ENCODE peak calls at places on chromosome 20, in five cellular contexts. A is stomach; V is naive thymus-derived CD4-positive, alpha-beta T cell; S is ascending aorta; L is left lung. M is an unnamed sample.

GRCh38 chr20:51446656-51447055 is 95.9 kb downstream of the NFATC2 start:
- DNase-seq in S (no peak), V (no peak), L (no peak), A (no peak), M (no peak)

GRCh38 chr20:23145281-23145700 is 59.2 kb upstream of the CD93 start:
- DNase-seq in A (no peak), S (peak; percentile 70), V (no peak), L (no peak), M (no peak)

GRCh38 chr20:41476013-41476441 is 109.4 kb upstream of the EMILIN3 start:
- DNase-seq in V (no peak), A (peak; percentile 45), L (no peak), S (no peak), M (no peak)

GRCh38 chr20:7841967-7842301 is 98.3 kb downstream of the HAO1 start:
- DNase-seq in L (no peak), V (no peak), S (no peak), A (no peak), M (no peak)

GRCh38 chr20:31866221-31866620 is 4.1 kb downstream of the DUSP15 start:
- DNase-seq in A (no peak), S (no peak), V (no peak), L (no peak), M (no peak)

GRCh38 chr20:35473684-35474083 is 18.3 kb downstream of the CEP250 start:
- DNase-seq in L (no peak), V (no peak), S (no peak), A (no peak), M (no peak)

GRCh38 chr20:23047738-23048214 is 1.7 kb downstream of the THBD start:
- DNase-seq in A (peak; percentile 46), L (peak; percentile 89), S (no peak), V (no peak), M (no peak)

GRCh38 chr20:4875578-4876067 is 125.7 kb downstream of the SLC23A2 start:
- DNase-seq in A (no peak), V (no peak), S (no peak), L (no peak), M (no peak)

GRCh38 chr20:63409834-63410435 is 48.8 kb upstream of the CHRNA4 start:
- DNase-seq in S (no peak), A (no peak), L (no peak), V (no peak), M (no peak)

GRCh38 chr20:17460119-17460518 is 71.1 kb downstream of the BFSP1 start:
- DNase-seq in V (no peak), S (no peak), A (no peak), L (no peak), M (no peak)

GRCh38 chr20:13800728-13801134 is 15.9 kb downstream of the NDUFAF5 start:
- DNase-seq in A (peak; percentile 88), L (no peak), S (no peak), V (no peak), M (peak; percentile 77)

GRCh38 chr20:13685623-13686022 is 46.9 kb upstream of the TASP1 start:
- DNase-seq in A (no peak), L (no peak), S (no peak), V (no peak), M (no peak)

GRCh38 chr20:39429716-39430115 is 467.6 kb downstream of the DHX35 start:
- DNase-seq in V (no peak), L (no peak), A (no peak), S (no peak), M (no peak)

GRCh38 chr20:17822039-17822438 is 122.3 kb downstream of the BANF2 start:
- DNase-seq in S (no peak), V (no peak), A (peak; percentile 70), L (no peak), M (peak; percentile 36)

GRCh38 chr20:30513050-30513628 is 744.3 kb upstream of the DEFB115 start:
- DNase-seq in A (no peak), S (no peak), V (no peak), L (no peak), M (no peak)

GRCh38 chr20:8375898-8376297 is 243.8 kb downstream of the PLCB1 start:
- DNase-seq in A (no peak), S (no peak), L (no peak), V (no peak), M (no peak)

GRCh38 chr20:34088871-34089479 is 23.1 kb downstream of the EIF2S2 start:
- DNase-seq in V (no peak), A (no peak), L (no peak), S (no peak), M (no peak)

GRCh38 chr20:23235173-23236027 is 115.2 kb upstream of the NXT1 start:
- DNase-seq in L (peak; percentile 89), V (no peak), S (no peak), A (peak; percentile 66), M (no peak)

GRCh38 chr20:2713285-2713684 is 20.7 kb downstream of the EBF4 start:
- DNase-seq in S (no peak), A (no peak), V (peak; percentile 57), L (no peak), M (no peak)

GRCh38 chr20:4488407-4489339 is 233.0 kb upstream of the PRND start:
- DNase-seq in S (no peak), L (no peak), A (no peak), V (no peak), M (no peak)

GRCh38 chr20:32629813-32630212 is 43.9 kb downstream of the C20orf203 start:
- DNase-seq in S (no peak), V (no peak), A (no peak), L (no peak), M (no peak)

GRCh38 chr20:50911030-50911429 is 20.2 kb downstream of the ADNP start:
- DNase-seq in A (no peak), S (no peak), L (no peak), V (no peak), M (no peak)

GRCh38 chr20:63357921-63358905 is 2.9 kb downstream of the CHRNA4 start:
- DNase-seq in V (no peak), S (no peak), L (peak; percentile 67), A (peak; percentile 69), M (no peak)

GRCh38 chr20:17969276-17969883 is 562 bp downstream of the MGME1 start:
- DNase-seq in L (no peak), S (no peak), V (no peak), A (peak; percentile 52), M (no peak)

GRCh38 chr20:63580796-63581461 is 6.9 kb upstream of the HELZ2 start:
- DNase-seq in V (peak; percentile 82), A (peak; percentile 53), L (no peak), S (no peak), M (peak; percentile 80)

DNA sequence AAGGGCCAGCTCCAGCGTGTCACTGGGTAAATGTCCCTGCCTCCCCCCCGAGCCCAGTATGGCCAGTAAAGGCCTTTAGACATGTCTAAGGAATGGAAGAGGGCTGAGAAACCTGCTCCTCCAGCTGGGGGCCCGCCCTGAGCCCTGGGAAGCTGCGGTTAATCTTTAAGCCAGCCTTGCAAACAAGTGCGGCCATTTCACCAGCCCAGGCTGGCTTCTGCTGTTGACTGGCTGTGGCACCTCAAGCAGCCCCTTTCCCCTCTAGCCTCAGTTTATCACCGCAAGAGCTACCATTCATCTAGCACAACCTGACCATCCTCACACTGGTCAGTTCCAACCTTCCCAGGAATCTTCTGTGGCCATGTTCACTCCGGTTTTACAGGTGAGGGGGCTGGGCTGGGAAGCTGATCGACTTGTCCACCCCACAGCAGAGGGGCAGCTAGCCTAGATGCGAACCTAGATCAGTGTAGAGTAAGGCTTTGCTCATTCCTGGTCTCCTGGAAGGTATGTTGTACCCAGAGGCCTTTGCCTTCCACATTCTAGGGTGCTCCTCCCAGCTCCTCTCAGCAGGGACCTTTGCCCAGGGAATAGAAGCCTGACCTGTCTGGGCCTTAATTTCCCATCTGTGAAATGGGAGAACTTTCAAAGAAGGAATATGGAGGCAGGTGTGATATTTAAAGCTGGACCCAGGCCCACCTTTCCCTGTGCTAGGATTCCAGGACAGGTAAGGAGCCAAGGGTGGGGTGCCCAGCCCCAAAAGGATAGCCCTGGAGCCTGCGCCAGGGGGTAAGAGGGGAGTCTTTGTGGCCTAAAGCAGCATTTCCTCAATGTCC is 1.2 kb upstream of the SRC start:
- DNase-seq in V (no peak), L (peak; percentile 64), S (no peak), A (peak; percentile 87), M (no peak)
- H3K27ac ChIP-seq in V (no peak overlapping the region), L (peak overlapping the region; percentile 58), S (peak overlapping the region; percentile 97), A (peak overlapping the region; percentile 89), M (peak overlapping the region; percentile 90)

GRCh38 chr20:48657426-48658197 is 170.2 kb downstream of the PREX1 start:
- DNase-seq in A (peak; percentile 78), L (no peak), V (peak; percentile 67), S (peak; percentile 21), M (peak; percentile 69)
- H3K27ac ChIP-seq in A (no peak overlapping the region), L (no peak overlapping the region), V (no peak overlapping the region), S (no peak overlapping the region), M (no peak overlapping the region)

GRCh38 chr20:10490706-10491105 is 55.6 kb downstream of the SLX4IP start:
- DNase-seq in S (no peak), L (no peak), A (no peak), V (no peak), M (no peak)
- H3K27ac ChIP-seq in S (no peak overlapping the region), L (peak overlapping the region; percentile 66), A (no peak overlapping the region), V (no peak overlapping the region), M (no peak overlapping the region)

DNA sequence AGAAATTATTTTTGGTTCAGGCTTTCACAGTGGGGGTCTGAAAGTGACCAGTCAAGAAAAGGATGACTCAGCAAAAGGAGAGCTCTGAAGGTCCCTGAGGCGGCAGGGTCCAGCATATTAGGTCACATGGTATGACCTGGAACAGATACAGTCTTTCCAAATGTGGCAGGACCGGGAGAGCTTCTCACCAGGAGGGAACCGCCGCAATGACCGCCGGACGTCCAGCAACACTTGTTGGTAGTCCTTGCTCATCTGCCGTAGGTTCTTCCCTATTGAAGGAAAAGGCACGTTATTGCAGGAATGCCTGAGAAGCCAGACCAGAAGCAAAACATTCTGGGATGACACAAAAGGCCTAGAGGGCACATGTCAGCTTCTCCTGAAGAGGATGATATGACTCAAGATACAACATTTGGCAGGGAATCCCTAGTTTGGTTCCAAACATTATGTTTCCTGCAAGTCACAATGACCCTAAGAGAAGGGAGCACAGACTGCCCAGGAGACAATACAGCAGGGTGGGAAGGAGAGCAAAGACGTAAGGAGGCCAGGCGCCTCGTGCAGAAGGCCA is 17.4 kb downstream of the TBC1D20 start:
- DNase-seq in V (no peak), L (no peak), S (no peak), A (no peak), M (no peak)
- H3K27ac ChIP-seq in V (no peak overlapping the region), L (peak overlapping the region; percentile 28), S (no peak overlapping the region), A (no peak overlapping the region), M (peak overlapping the region; percentile 20)

GRCh38 chr20:53646550-53646949 is 52.9 kb upstream of the ZNF217 start:
- DNase-seq in A (no peak), L (no peak), V (no peak), S (no peak), M (no peak)
- H3K27ac ChIP-seq in A (no peak overlapping the region), L (no peak overlapping the region), V (no peak overlapping the region), S (no peak overlapping the region), M (no peak overlapping the region)

DNA sequence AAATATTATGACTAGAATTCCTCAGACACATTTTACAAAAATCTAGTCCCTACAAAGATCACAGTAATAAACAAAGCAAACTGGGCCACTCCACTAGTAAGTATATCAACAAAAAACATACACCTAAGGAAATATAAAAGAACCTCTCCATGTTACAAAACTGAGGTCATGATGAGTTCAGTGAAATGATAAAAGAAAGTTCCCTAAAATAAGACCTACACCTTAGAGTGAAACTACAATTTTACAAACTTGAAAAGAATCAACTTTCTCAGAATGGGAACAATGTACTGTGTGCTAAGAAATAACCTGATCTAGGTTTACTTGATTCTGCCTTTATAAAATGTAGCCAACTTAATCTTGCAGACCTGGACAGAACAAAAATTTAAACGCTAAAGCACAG is 2.0 kb downstream of the RALGAPA2 start:
- DNase-seq in A (no peak), S (no peak), L (no peak), V (no peak), M (no peak)
- H3K27ac ChIP-seq in A (peak overlapping the region; percentile 93), S (no peak overlapping the region), L (peak overlapping the region; percentile 96), V (peak overlapping the region; percentile 91), M (peak overlapping the region; percentile 77)

M was measured in breast epithelium.